ENCODE peak calls at places on chromosomes 5 and 9, in six cellular contexts. One of them, this sample, is unnamed.

GRCh38 chr9:4464911-4465513 is 25.3 kb upstream of the SLC1A1 start:
- DNase-seq in AG04450: no peak
- DNase-seq in fibroblast of lung: no peak
- DNase-seq in fibroblast of the aortic adventitia: no peak
- DNase-seq in dorsolateral prefrontal cortex: no peak
- DNase-seq in tibial nerve: no peak
- DNase-seq in this sample: no peak

GRCh38 chr9:129237804-129238203 is 59.7 kb upstream of the IER5L start:
- DNase-seq in AG04450: no peak
- DNase-seq in dorsolateral prefrontal cortex: no peak
- DNase-seq in fibroblast of lung: no peak
- DNase-seq in tibial nerve: no peak
- DNase-seq in fibroblast of the aortic adventitia: no peak
- DNase-seq in this sample: no peak

GRCh38 chr9:105681724-105682123 is 12.6 kb upstream of the TMEM38B start:
- DNase-seq in dorsolateral prefrontal cortex: no peak
- DNase-seq in fibroblast of lung: peak; percentile 58
- DNase-seq in tibial nerve: no peak
- DNase-seq in AG04450: no peak
- DNase-seq in fibroblast of the aortic adventitia: peak; percentile 57
- DNase-seq in this sample: no peak

GRCh38 chr5:112823656-112824055 is 37.4 kb upstream of the SRP19 start:
- DNase-seq in dorsolateral prefrontal cortex: no peak
- DNase-seq in fibroblast of lung: no peak
- DNase-seq in AG04450: no peak
- DNase-seq in tibial nerve: no peak
- DNase-seq in fibroblast of the aortic adventitia: no peak
- DNase-seq in this sample: no peak

GRCh38 chr5:82422001-82422740 is 144.0 kb upstream of the RPS23 start:
- DNase-seq in dorsolateral prefrontal cortex: no peak
- DNase-seq in fibroblast of lung: no peak
- DNase-seq in tibial nerve: no peak
- DNase-seq in fibroblast of the aortic adventitia: peak; percentile 65
- DNase-seq in AG04450: no peak
- DNase-seq in this sample: no peak

GRCh38 chr5:163815240-163815791 is 309.9 kb downstream of the MAT2B start:
- DNase-seq in tibial nerve: no peak
- DNase-seq in dorsolateral prefrontal cortex: no peak
- DNase-seq in AG04450: no peak
- DNase-seq in fibroblast of lung: peak; percentile 14
- DNase-seq in fibroblast of the aortic adventitia: peak; percentile 37
- DNase-seq in this sample: no peak

GRCh38 chr5:32600057-32600622 is 14.8 kb downstream of the SUB1 start:
- DNase-seq in fibroblast of lung: peak; percentile 92
- DNase-seq in dorsolateral prefrontal cortex: no peak
- DNase-seq in tibial nerve: no peak
- DNase-seq in AG04450: peak; percentile 61
- DNase-seq in fibroblast of the aortic adventitia: peak; percentile 99
- DNase-seq in this sample: peak; percentile 31

GRCh38 chr5:82601085-82601484 is 322.9 kb upstream of the RPS23 start:
- DNase-seq in fibroblast of the aortic adventitia: no peak
- DNase-seq in dorsolateral prefrontal cortex: no peak
- DNase-seq in tibial nerve: no peak
- DNase-seq in fibroblast of lung: no peak
- DNase-seq in AG04450: no peak
- DNase-seq in this sample: peak; percentile 74

GRCh38 chr5:7518947-7519560 is 123.1 kb downstream of the ADCY2 start:
- DNase-seq in dorsolateral prefrontal cortex: peak; percentile 57
- DNase-seq in fibroblast of lung: no peak
- DNase-seq in fibroblast of the aortic adventitia: no peak
- DNase-seq in tibial nerve: no peak
- DNase-seq in AG04450: no peak
- DNase-seq in this sample: no peak

GRCh38 chr9:130450344-130451003 is 5.7 kb downstream of the ASS1 start:
- DNase-seq in tibial nerve: no peak
- DNase-seq in fibroblast of lung: no peak
- DNase-seq in AG04450: no peak
- DNase-seq in dorsolateral prefrontal cortex: no peak
- DNase-seq in fibroblast of the aortic adventitia: no peak
- DNase-seq in this sample: peak; percentile 52

GRCh38 chr9:22043928-22044327 is 34.8 kb upstream of the CDKN2B start:
- DNase-seq in tibial nerve: no peak
- DNase-seq in fibroblast of lung: no peak
- DNase-seq in fibroblast of the aortic adventitia: no peak
- DNase-seq in dorsolateral prefrontal cortex: no peak
- DNase-seq in AG04450: no peak
- DNase-seq in this sample: no peak

GRCh38 chr5:179858241-179858585 is 404 bp downstream of the MRNIP start:
- DNase-seq in dorsolateral prefrontal cortex: no peak
- DNase-seq in AG04450: no peak
- DNase-seq in fibroblast of lung: peak; percentile 34
- DNase-seq in tibial nerve: no peak
- DNase-seq in fibroblast of the aortic adventitia: peak; percentile 18
- DNase-seq in this sample: no peak

GRCh38 chr5:172757394-172758010 is 13.5 kb downstream of the DUSP1 start:
- DNase-seq in dorsolateral prefrontal cortex: no peak
- DNase-seq in tibial nerve: no peak
- DNase-seq in fibroblast of lung: no peak
- DNase-seq in fibroblast of the aortic adventitia: no peak
- DNase-seq in AG04450: no peak
- DNase-seq in this sample: no peak

GRCh38 chr5:77629553-77630245 is 8.8 kb downstream of the OTP start:
- DNase-seq in fibroblast of lung: no peak
- DNase-seq in fibroblast of the aortic adventitia: no peak
- DNase-seq in AG04450: no peak
- DNase-seq in dorsolateral prefrontal cortex: no peak
- DNase-seq in tibial nerve: no peak
- DNase-seq in this sample: no peak

GRCh38 chr5:66306105-66306843 is 162.2 kb downstream of the SREK1 start:
- DNase-seq in dorsolateral prefrontal cortex: peak; percentile 50
- DNase-seq in AG04450: peak; percentile 38
- DNase-seq in tibial nerve: no peak
- DNase-seq in fibroblast of the aortic adventitia: peak; percentile 83
- DNase-seq in fibroblast of lung: peak; percentile 50
- DNase-seq in this sample: no peak

GRCh38 chr9:69894720-69895119 is 74.1 kb downstream of the CFAP95 start:
- DNase-seq in AG04450: no peak
- DNase-seq in tibial nerve: no peak
- DNase-seq in fibroblast of the aortic adventitia: no peak
- DNase-seq in fibroblast of lung: no peak
- DNase-seq in dorsolateral prefrontal cortex: no peak
- DNase-seq in this sample: no peak

GRCh38 chr5:73323466-73323865 is 125.1 kb downstream of the FOXD1 start:
- DNase-seq in dorsolateral prefrontal cortex: no peak
- DNase-seq in fibroblast of lung: no peak
- DNase-seq in fibroblast of the aortic adventitia: no peak
- DNase-seq in AG04450: no peak
- DNase-seq in tibial nerve: no peak
- DNase-seq in this sample: no peak

GRCh38 chr5:144194148-144194547 is 23.5 kb downstream of the KCTD16 start:
- DNase-seq in fibroblast of lung: no peak
- DNase-seq in fibroblast of the aortic adventitia: no peak
- DNase-seq in tibial nerve: no peak
- DNase-seq in AG04450: no peak
- DNase-seq in dorsolateral prefrontal cortex: no peak
- DNase-seq in this sample: no peak

GRCh38 chr9:134724912-134725604 is 83.5 kb downstream of the COL5A1 start:
- DNase-seq in fibroblast of the aortic adventitia: no peak
- DNase-seq in dorsolateral prefrontal cortex: no peak
- DNase-seq in tibial nerve: no peak
- DNase-seq in fibroblast of lung: no peak
- DNase-seq in AG04450: no peak
- DNase-seq in this sample: no peak

GRCh38 chr5:73664796-73665195 is 38.8 kb downstream of the ARHGEF28 start:
- DNase-seq in AG04450: no peak
- DNase-seq in tibial nerve: no peak
- DNase-seq in fibroblast of the aortic adventitia: no peak
- DNase-seq in fibroblast of lung: no peak
- DNase-seq in dorsolateral prefrontal cortex: no peak
- DNase-seq in this sample: no peak

GRCh38 chr9:84152204-84152603 is 171.6 kb downstream of the RMI1 start:
- DNase-seq in dorsolateral prefrontal cortex: no peak
- DNase-seq in tibial nerve: no peak
- DNase-seq in AG04450: no peak
- DNase-seq in fibroblast of lung: no peak
- DNase-seq in fibroblast of the aortic adventitia: no peak
- DNase-seq in this sample: no peak

GRCh38 chr9:129273941-129274709 is 96.1 kb upstream of the IER5L start:
- DNase-seq in tibial nerve: no peak
- DNase-seq in fibroblast of the aortic adventitia: no peak
- DNase-seq in dorsolateral prefrontal cortex: no peak
- DNase-seq in fibroblast of lung: no peak
- DNase-seq in AG04450: no peak
- DNase-seq in this sample: no peak

GRCh38 chr5:109656829-109657228 is 32.9 kb upstream of the MAN2A1 start:
- DNase-seq in AG04450: no peak
- DNase-seq in fibroblast of lung: peak; percentile 96
- DNase-seq in dorsolateral prefrontal cortex: peak; percentile 57
- DNase-seq in fibroblast of the aortic adventitia: peak; percentile 42
- DNase-seq in tibial nerve: peak; percentile 30
- DNase-seq in this sample: no peak

GRCh38 chr5:177006265-177006972 is at the start of gene UIMC1:
- DNase-seq in AG04450: peak; percentile 78
- DNase-seq in fibroblast of lung: peak; percentile 91
- DNase-seq in dorsolateral prefrontal cortex: peak; percentile 86
- DNase-seq in fibroblast of the aortic adventitia: peak; percentile 88
- DNase-seq in tibial nerve: peak; percentile 81
- DNase-seq in this sample: no peak

GRCh38 chr5:36099748-36100147 is 33.1 kb upstream of the UGT3A2 start:
- DNase-seq in dorsolateral prefrontal cortex: no peak
- DNase-seq in fibroblast of lung: no peak
- DNase-seq in AG04450: no peak
- DNase-seq in fibroblast of the aortic adventitia: no peak
- DNase-seq in tibial nerve: no peak
- DNase-seq in this sample: no peak

GRCh38 chr9:135990468-135991429 is 29.6 kb upstream of the UBAC1 start:
- DNase-seq in tibial nerve: no peak
- DNase-seq in AG04450: peak; percentile 53
- DNase-seq in fibroblast of lung: peak; percentile 55
- DNase-seq in fibroblast of the aortic adventitia: peak; percentile 56
- DNase-seq in dorsolateral prefrontal cortex: no peak
- DNase-seq in this sample: no peak
- H3K4me3 ChIP-seq in tibial nerve: peak overlapping the region; percentile 11
- H3K4me3 ChIP-seq in AG04450: no peak overlapping the region
- H3K4me3 ChIP-seq in fibroblast of lung: no peak overlapping the region
- H3K4me3 ChIP-seq in fibroblast of the aortic adventitia: no peak overlapping the region
- H3K4me3 ChIP-seq in dorsolateral prefrontal cortex: peak overlapping the region; percentile 49
- H3K4me3 ChIP-seq in this sample: no peak overlapping the region

GRCh38 chr9:117249799-117250198 is 165.1 kb downstream of the ASTN2 start:
- DNase-seq in fibroblast of the aortic adventitia: no peak
- DNase-seq in AG04450: no peak
- DNase-seq in fibroblast of lung: no peak
- DNase-seq in tibial nerve: no peak
- DNase-seq in dorsolateral prefrontal cortex: peak; percentile 69
- DNase-seq in this sample: no peak

GRCh38 chr9:117245225-117245624 is 169.6 kb downstream of the ASTN2 start:
- DNase-seq in tibial nerve: no peak
- DNase-seq in dorsolateral prefrontal cortex: no peak
- DNase-seq in fibroblast of lung: no peak
- DNase-seq in fibroblast of the aortic adventitia: no peak
- DNase-seq in AG04450: no peak
- DNase-seq in this sample: no peak

GRCh38 chr9:117253256-117253655 is 161.6 kb downstream of the ASTN2 start:
- DNase-seq in AG04450: no peak
- DNase-seq in fibroblast of lung: no peak
- DNase-seq in tibial nerve: no peak
- DNase-seq in dorsolateral prefrontal cortex: no peak
- DNase-seq in fibroblast of the aortic adventitia: no peak
- DNase-seq in this sample: no peak

GRCh38 chr9:117250610-117251215 is 164.1 kb downstream of the ASTN2 start:
- DNase-seq in AG04450: no peak
- DNase-seq in fibroblast of lung: no peak
- DNase-seq in tibial nerve: no peak
- DNase-seq in fibroblast of the aortic adventitia: no peak
- DNase-seq in dorsolateral prefrontal cortex: no peak
- DNase-seq in this sample: no peak

GRCh38 chr9:117247271-117247670 is 167.6 kb downstream of the ASTN2 start:
- DNase-seq in tibial nerve: no peak
- DNase-seq in dorsolateral prefrontal cortex: peak; percentile 33
- DNase-seq in fibroblast of the aortic adventitia: no peak
- DNase-seq in AG04450: no peak
- DNase-seq in fibroblast of lung: no peak
- DNase-seq in this sample: no peak
- TF ChIP-seq CTCF in tibial nerve: peak; percentile 36
- TF ChIP-seq CTCF in dorsolateral prefrontal cortex: peak; percentile 68
- TF ChIP-seq CTCF in fibroblast of the aortic adventitia: no peak
- TF ChIP-seq CTCF in AG04450: no peak
- TF ChIP-seq CTCF in fibroblast of lung: no peak
- TF ChIP-seq CTCF in this sample: peak; percentile 75

DNA sequence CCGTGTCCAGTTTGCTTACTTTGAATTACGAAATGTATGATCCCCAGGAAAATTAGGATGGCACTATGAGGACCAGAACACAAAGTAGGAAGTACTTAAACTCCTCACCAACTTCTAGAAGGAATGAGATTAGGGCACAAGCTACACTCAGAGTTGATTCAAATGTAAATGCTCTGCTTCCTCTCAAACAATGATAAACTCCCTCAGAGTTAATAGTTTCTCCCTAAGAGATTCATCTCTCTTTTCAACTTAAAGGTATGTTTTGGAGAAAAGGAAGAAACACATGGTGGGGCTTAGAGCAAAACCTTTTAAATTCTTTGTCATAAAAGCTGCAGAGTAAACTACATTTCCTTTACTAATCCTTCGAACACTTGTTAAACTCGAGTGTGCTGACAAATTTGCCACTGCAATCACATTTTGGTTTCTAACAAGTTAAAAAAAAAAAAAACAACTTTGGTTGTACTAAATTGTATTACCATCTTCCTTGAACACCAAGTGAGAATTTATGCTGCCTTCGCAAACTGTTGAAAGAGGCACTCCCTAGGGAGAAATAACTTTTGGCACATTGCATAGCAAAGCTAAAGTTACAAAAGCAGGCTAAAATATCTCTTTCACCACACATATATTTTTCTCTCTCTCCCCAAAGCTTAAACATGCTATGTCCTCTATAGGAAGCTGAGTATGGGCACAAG is 66.6 kb downstream of the DENND1A start:
- DNase-seq in AG04450: no peak
- DNase-seq in fibroblast of the aortic adventitia: peak; percentile 50
- DNase-seq in fibroblast of lung: no peak
- DNase-seq in dorsolateral prefrontal cortex: no peak
- DNase-seq in tibial nerve: no peak
- DNase-seq in this sample: no peak
- H3K4me3 ChIP-seq in AG04450: no peak overlapping the region
- H3K4me3 ChIP-seq in fibroblast of the aortic adventitia: no peak overlapping the region
- H3K4me3 ChIP-seq in fibroblast of lung: no peak overlapping the region
- H3K4me3 ChIP-seq in dorsolateral prefrontal cortex: no peak overlapping the region
- H3K4me3 ChIP-seq in tibial nerve: no peak overlapping the region
- H3K4me3 ChIP-seq in this sample: no peak overlapping the region

DNA sequence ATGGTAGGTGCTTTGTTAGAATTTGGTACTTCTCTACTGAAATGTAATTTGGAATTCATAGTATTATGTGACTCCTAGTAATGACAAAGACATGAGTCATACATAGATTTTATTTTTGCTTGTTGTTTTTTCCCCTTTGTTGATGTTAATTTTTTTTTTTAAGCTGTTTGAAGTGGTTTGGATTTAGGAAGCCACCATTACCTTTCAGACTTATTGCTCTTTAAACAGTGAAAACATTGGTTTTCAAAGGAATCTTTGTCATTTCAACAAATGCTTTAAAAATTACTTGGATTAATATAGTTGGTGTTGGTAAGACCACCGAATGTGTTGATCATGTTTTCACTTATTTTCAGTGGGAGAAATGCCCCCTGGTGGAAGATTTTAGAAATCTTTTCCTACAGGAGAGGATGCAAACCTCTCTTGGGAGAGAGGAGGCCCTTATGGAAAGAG is 170.1 kb upstream of the PITX1 start:
- DNase-seq in fibroblast of the aortic adventitia: no peak
- DNase-seq in tibial nerve: no peak
- DNase-seq in AG04450: no peak
- DNase-seq in dorsolateral prefrontal cortex: no peak
- DNase-seq in fibroblast of lung: peak; percentile 28
- DNase-seq in this sample: no peak
- TF ChIP-seq CTCF in fibroblast of the aortic adventitia: peak; percentile 49
- TF ChIP-seq CTCF in tibial nerve: no peak
- TF ChIP-seq CTCF in AG04450: peak; percentile 40
- TF ChIP-seq CTCF in dorsolateral prefrontal cortex: peak; percentile 54
- TF ChIP-seq CTCF in fibroblast of lung: peak; percentile 28
- TF ChIP-seq CTCF in this sample: peak; percentile 42